ENCODE peak calls at places on chromosomes 16 and 17, in four cellular contexts. D is naive thymus-derived CD8-positive, alpha-beta T cell; P is astrocyte; C is GDM1. R is an unnamed sample.

GRCh38 chr17:8326591-8327583 is 12.8 kb upstream of the ODF4 start:
- DNase-seq in D (no peak), P (peak), C (no peak), R (peak)

GRCh38 chr16:88878967-88879787 is 12.7 kb upstream of the PABPN1L start:
- DNase-seq in D (no peak), P (no peak), C (no peak), R (no peak)

GRCh38 chr17:357634-358033 is 5.0 kb upstream of the RPH3AL start:
- DNase-seq in D (no peak), P (no peak), C (no peak), R (no peak)

GRCh38 chr16:4261557-4262172 is 11.2 kb downstream of the TFAP4 start:
- DNase-seq in D (peak), P (peak), C (peak), R (no peak)

GRCh38 chr17:39706383-39706782 is 6.5 kb downstream of the ERBB2 start:
- DNase-seq in D (no peak), P (no peak), C (no peak), R (no peak)

GRCh38 chr16:23466162-23466885 is 13.3 kb upstream of the COG7 start:
- DNase-seq in D (no peak), P (peak), C (no peak), R (no peak)

GRCh38 chr17:5832886-5833285 is 237.3 kb upstream of the WSCD1 start:
- DNase-seq in D (no peak), P (peak), C (no peak), R (no peak)

GRCh38 chr16:49605536-49606241 is 232.1 kb downstream of the C16orf78 start:
- DNase-seq in D (no peak), P (no peak), C (no peak), R (no peak)

GRCh38 chr16:66409156-66409555 is 17.9 kb upstream of the BEAN1 start:
- DNase-seq in D (no peak), P (peak), C (no peak), R (no peak)

GRCh38 chr16:56861092-56861610 is 3.9 kb upstream of the SLC12A3 start:
- DNase-seq in D (no peak), P (no peak), C (no peak), R (no peak)

GRCh38 chr17:80609757-80610156 is 65.1 kb downstream of the RPTOR start:
- DNase-seq in D (no peak), P (no peak), C (no peak), R (no peak)

GRCh38 chr16:17526956-17527355 is 56.2 kb upstream of the XYLT1 start:
- DNase-seq in D (no peak), P (no peak), C (no peak), R (peak)

GRCh38 chr17:80460286-80460881 is 16.0 kb downstream of the NPTX1 start:
- DNase-seq in D (no peak), P (no peak), C (no peak), R (no peak)

GRCh38 chr16:78918805-78919204 is 681.7 kb downstream of the MAF start:
- DNase-seq in D (no peak), P (no peak), C (no peak), R (no peak)

R was measured in naive B cell.